ENCODE peak calls at places on chromosomes 2 and 18, in five cellular contexts. J, Z, I, N and W are unnamed samples. For H3K36me3, the result is how much of the 10 kb centered on the place peaks cover.

GRCh38 chr18:77482190-77482928 is 232.7 kb downstream of the GALR1 start:
- DNase-seq in J (no peak), Z (no peak), I (no peak), N (no peak), W (no peak)

GRCh38 chr18:31245820-31246219 is 72.1 kb upstream of the DSG1 start:
- DNase-seq in Z (no peak), I (no peak), N (no peak), J (no peak), W (no peak)

GRCh38 chr2:169664600-169664977 is 29.6 kb downstream of the CFAP210 start:
- DNase-seq in N (no peak), I (no peak), Z (no peak), J (no peak), W (no peak)

GRCh38 chr2:136378712-136379595 is 261.0 kb upstream of the CXCR4 start:
- DNase-seq in J (no peak), I (peak), N (peak), Z (peak), W (peak)

GRCh38 chr2:9178110-9178904 is 28.3 kb upstream of the ASAP2 start:
- DNase-seq in N (no peak), J (no peak), Z (no peak), I (no peak), W (peak)

GRCh38 chr2:109058215-109058614 is 69.2 kb upstream of the EDAR start:
- DNase-seq in Z (no peak), N (no peak), J (no peak), I (no peak), W (no peak)

GRCh38 chr18:70333757-70334156 is 44.9 kb downstream of the SOCS6 start:
- DNase-seq in N (no peak), Z (peak), I (no peak), J (peak), W (no peak)

GRCh38 chr2:31205613-31206012 is 11.7 kb downstream of the CAPN14 start:
- DNase-seq in J (no peak), N (no peak), I (no peak), Z (no peak), W (no peak)

GRCh38 chr2:96870631-96871255 is 863 bp upstream of the SEMA4C start:
- DNase-seq in N (no peak), J (no peak), I (peak), Z (no peak), W (no peak)

GRCh38 chr18:46761054-46761769 is 4.4 kb upstream of the ST8SIA5 start:
- DNase-seq in N (no peak), Z (no peak), J (no peak), I (no peak), W (no peak)

GRCh38 chr2:61419129-61419528 is 51.8 kb downstream of the USP34 start:
- DNase-seq in Z (no peak), N (no peak), I (peak), J (no peak), W (no peak)

GRCh38 chr2:160736629-160737028 is 243.0 kb upstream of the RBMS1 start:
- DNase-seq in J (no peak), I (no peak), Z (no peak), N (no peak), W (no peak)

GRCh38 chr2:171985076-171985475 is 14.7 kb upstream of the METAP1D start:
- DNase-seq in Z (no peak), J (no peak), N (no peak), I (no peak), W (no peak)

GRCh38 chr2:71578665-71579371 is 125.5 kb downstream of the DYSF start:
- DNase-seq in N (no peak), J (peak), I (no peak), Z (no peak), W (no peak)

GRCh38 chr18:21262244-21262643 is 20.2 kb downstream of the GREB1L start:
- DNase-seq in Z (no peak), I (no peak), N (no peak), J (no peak), W (no peak)

GRCh38 chr2:50126845-50127244 is 905.1 kb downstream of the NRXN1 start:
- DNase-seq in I (no peak), J (no peak), Z (no peak), N (peak), W (no peak)

GRCh38 chr2:129904532-129905446 is 74.7 kb upstream of the RAB6C start:
- DNase-seq in J (no peak), Z (no peak), N (no peak), I (no peak), W (no peak)

GRCh38 chr2:175880-176800 is 87.7 kb downstream of the SH3YL1 start:
- DNase-seq in I (peak), J (no peak), Z (no peak), N (no peak), W (no peak)

GRCh38 chr2:10668402-10669012 is 21.3 kb downstream of the NOL10 start:
- DNase-seq in I (peak), Z (peak), N (peak), J (no peak), W (peak)

GRCh38 chr2:8327371-8328100 is 354.3 kb upstream of the ID2 start:
- DNase-seq in I (no peak), J (no peak), N (no peak), Z (no peak), W (no peak)

GRCh38 chr18:43751835-43752234 is 474.5 kb upstream of the SYT4 start:
- DNase-seq in I (no peak), N (no peak), Z (no peak), J (no peak), W (no peak)

GRCh38 chr2:199914372-199914958 is 3.4 kb downstream of the C2orf69 start:
- DNase-seq in J (no peak), N (no peak), I (no peak), Z (no peak), W (no peak)

GRCh38 chr2:201860541-201861154 is 54.3 kb downstream of the CDK15 start:
- DNase-seq in N (peak), Z (peak), J (no peak), I (peak), W (no peak)

GRCh38 chr18:56461151-56461550 is 177.2 kb downstream of the TXNL1 start:
- DNase-seq in I (no peak), N (no peak), J (no peak), Z (no peak), W (no peak)

GRCh38 chr2:222494104-222494739 is 69.9 kb downstream of the SGPP2 start:
- DNase-seq in N (no peak), Z (no peak), I (no peak), J (no peak), W (no peak)

GRCh38 chr2:222490100-222490499 is 65.8 kb downstream of the SGPP2 start:
- DNase-seq in N (no peak), Z (no peak), J (no peak), I (no peak), W (no peak)

GRCh38 chr2:222492683-222493082 is 68.3 kb downstream of the SGPP2 start:
- DNase-seq in N (no peak), J (no peak), I (no peak), Z (no peak), W (no peak)
- H3K36me3 ChIP-seq in N (under half), J (under half), I (under half), Z (under half), W (under half)

GRCh38 chr18:59884331-59884730 is 15.5 kb upstream of the PMAIP1 start:
- DNase-seq in N (no peak), J (no peak), Z (no peak), I (no peak), W (no peak)

GRCh38 chr18:59885579-59886163 is 14.1 kb upstream of the PMAIP1 start:
- DNase-seq in J (no peak), N (no peak), Z (no peak), I (no peak), W (peak)

GRCh38 chr18:59877366-59877765 is 22.4 kb upstream of the PMAIP1 start:
- DNase-seq in J (no peak), I (no peak), Z (no peak), N (no peak), W (no peak)

GRCh38 chr18:59878644-59879043 is 21.2 kb upstream of the PMAIP1 start:
- DNase-seq in Z (no peak), I (no peak), N (no peak), J (no peak), W (no peak)

GRCh38 chr18:59881728-59882685 is 17.8 kb upstream of the PMAIP1 start:
- DNase-seq in J (no peak), I (no peak), Z (no peak), N (no peak), W (no peak)
- H3K4me3 ChIP-seq in J (no peak), I (no peak), Z (peak), N (no peak), W (no peak)

GRCh38 chr18:79983793-79984192 is 4.6 kb downstream of the TXNL4A start:
- DNase-seq in N (no peak), Z (no peak), J (no peak), I (no peak), W (no peak)

GRCh38 chr18:79980585-79980984 is 7.8 kb downstream of the TXNL4A start:
- DNase-seq in N (no peak), I (no peak), J (no peak), Z (no peak), W (no peak)

GRCh38 chr18:79985172-79985571 is 3.2 kb downstream of the TXNL4A start:
- DNase-seq in J (no peak), Z (no peak), N (no peak), I (no peak), W (no peak)

GRCh38 chr18:79982736-79983135 is 5.6 kb downstream of the TXNL4A start:
- DNase-seq in Z (no peak), J (no peak), N (no peak), I (no peak), W (no peak)

DNA sequence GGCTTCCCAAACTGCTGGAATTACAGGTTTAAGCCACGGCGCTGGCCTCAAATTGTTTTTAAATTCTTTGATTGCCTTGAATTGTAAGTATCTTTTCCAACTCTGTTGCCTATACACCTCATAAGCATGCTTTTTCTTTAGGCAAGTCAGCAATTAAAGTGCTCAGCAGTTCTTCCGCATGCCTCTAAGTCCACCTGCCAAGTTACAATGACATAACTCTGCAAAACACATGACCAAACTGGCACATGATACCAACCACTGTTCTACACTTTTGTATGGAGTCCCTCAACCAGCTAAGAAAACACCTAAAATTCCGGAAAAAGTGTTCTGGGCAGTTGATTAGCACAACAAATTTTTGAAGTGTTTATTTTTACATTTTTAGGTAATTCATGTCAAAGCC is 5.1 kb downstream of the TXNL4A start:
- DNase-seq in N (no peak), Z (no peak), J (no peak), I (no peak), W (no peak)
- H3K36me3 ChIP-seq in N (under half), Z (under half), J (under half), I (under half), W (under half)

GRCh38 chr2:127200962-127201361 is 19.1 kb downstream of the CYP27C1 start:
- DNase-seq in N (no peak), I (no peak), J (no peak), Z (no peak), W (no peak)
- H3K4me3 ChIP-seq in N (no peak), I (no peak), J (no peak), Z (no peak), W (no peak)

GRCh38 chr2:86498468-86499260 is 57.5 kb downstream of the KDM3A start:
- DNase-seq in I (no peak), N (no peak), J (no peak), Z (no peak), W (no peak)
- H3K36me3 ChIP-seq in I (under half), N (under half), J (half or more), Z (under half), W (under half)